ENCODE peak calls at places on chromosomes 11 and 22, in five cellular contexts. W, Y, R, I and M are unnamed samples.

GRCh38 chr11:121721961-121722360 is 269.2 kb upstream of the SORL1-AS1 start:
- DNase-seq in W (no peak), R (no peak), I (no peak), Y (no peak), M (no peak)

GRCh38 chr11:111001986-111002616 is 243.4 kb upstream of the POU2AF2 start:
- DNase-seq in R (peak; percentile 78), Y (no peak), I (no peak), W (peak; percentile 96), M (no peak)

GRCh38 chr11:62671272-62671603 is 235 bp upstream of the UQCC3 start:
- DNase-seq in R (no peak), Y (no peak), I (no peak), W (peak; percentile 70), M (no peak)

GRCh38 chr11:14386895-14387480 is 28.0 kb upstream of the RRAS2 start:
- DNase-seq in I (no peak), R (peak; percentile 83), W (peak; percentile 94), Y (no peak), M (no peak)

GRCh38 chr22:42169055-42169469 is 38.5 kb upstream of the CYP2D6 start:
- DNase-seq in R (peak; percentile 79), I (peak; percentile 72), Y (peak; percentile 70), W (peak; percentile 68), M (peak; percentile 56)

GRCh38 chr11:64285885-64286800 is 495 bp downstream of the GPR137 start:
- DNase-seq in W (peak; percentile 29), I (peak; percentile 75), Y (no peak), R (no peak), M (no peak)

GRCh38 chr11:74605403-74605802 is 13.0 kb downstream of the POLD3 start:
- DNase-seq in W (no peak), I (no peak), R (no peak), Y (no peak), M (no peak)

GRCh38 chr11:73203322-73203721 is 14.8 kb upstream of the P2RY2 start:
- DNase-seq in I (peak; percentile 11), R (no peak), W (no peak), Y (no peak), M (no peak)

GRCh38 chr11:23205156-23205871 is 345.0 kb upstream of the CCDC179 start:
- DNase-seq in R (peak; percentile 20), W (peak; percentile 29), I (no peak), Y (no peak), M (no peak)

GRCh38 chr11:46903846-46904245 is 14.5 kb downstream of the LRP4 start:
- DNase-seq in R (no peak), I (peak; percentile 29), W (no peak), Y (no peak), M (no peak)

GRCh38 chr11:76629853-76630599 is 40.5 kb downstream of the LRRC32 start:
- DNase-seq in I (peak; percentile 53), Y (no peak), W (peak; percentile 53), R (no peak), M (no peak)

GRCh38 chr11:114610984-114611944 is 15.7 kb upstream of the NXPE4 start:
- DNase-seq in Y (no peak), I (no peak), W (peak; percentile 50), R (peak; percentile 24), M (no peak)

GRCh38 chr11:111417766-111418435 is 38.8 kb upstream of the POU2AF1 start:
- DNase-seq in I (no peak), Y (no peak), W (peak; percentile 48), R (peak; percentile 96), M (no peak)

GRCh38 chr11:125214466-125215204 is 50.1 kb downstream of the PKNOX2 start:
- DNase-seq in Y (no peak), W (no peak), I (no peak), R (no peak), M (no peak)

GRCh38 chr11:94185387-94186084 is 56.9 kb downstream of the PANX1 start:
- DNase-seq in R (no peak), I (no peak), W (peak; percentile 76), Y (no peak), M (no peak)

GRCh38 chr11:58433638-58434203 is 5.8 kb upstream of the OR5B2 start:
- DNase-seq in R (no peak), W (no peak), Y (no peak), I (no peak), M (no peak)

GRCh38 chr11:27701262-27702105 is 1.2 kb upstream of the BDNF start:
- DNase-seq in W (peak; percentile 86), Y (no peak), I (peak; percentile 53), R (peak; percentile 82), M (no peak)

GRCh38 chr11:84522331-84522730 is 1104.8 kb downstream of the DLG2 start:
- DNase-seq in I (no peak), Y (no peak), W (peak; percentile 66), R (peak; percentile 1), M (no peak)

GRCh38 chr22:17896552-17896951 is 122.3 kb upstream of the BID start:
- DNase-seq in R (no peak), I (no peak), W (no peak), Y (no peak), M (no peak)

GRCh38 chr11:84673753-84674152 is 953.4 kb downstream of the DLG2 start:
- DNase-seq in Y (no peak), W (peak; percentile 42), I (no peak), R (peak; percentile 3), M (no peak)

GRCh38 chr11:58577441-58578135 is 1.3 kb upstream of the ZFP91 start:
- DNase-seq in I (peak; percentile 68), R (peak; percentile 99), Y (peak; percentile 76), W (peak; percentile 95), M (no peak)

GRCh38 chr11:65422633-65423515 is at the start of gene NEAT1:
- DNase-seq in Y (peak; percentile 81), W (peak; percentile 88), I (peak; percentile 100), R (peak; percentile 98), M (peak; percentile 70)

GRCh38 chr11:128839081-128839480 is 28.0 kb downstream of the KCNJ1 start:
- DNase-seq in W (no peak), Y (no peak), R (no peak), I (no peak), M (no peak)

GRCh38 chr22:48380016-48380665 is 1447.5 kb downstream of the BRD1 start:
- DNase-seq in Y (no peak), I (peak; percentile 37), W (no peak), R (no peak), M (no peak)

GRCh38 chr11:60977224-60977623 is 5.7 kb downstream of the CD6 start:
- DNase-seq in R (no peak), I (no peak), W (no peak), Y (no peak), M (no peak)

GRCh38 chr11:82845336-82846036 is 54.7 kb downstream of the PRCP start:
- DNase-seq in R (no peak), W (no peak), I (no peak), Y (no peak), M (no peak)

GRCh38 chr11:62124186-62125113 is 639 bp downstream of the INCENP start:
- DNase-seq in W (peak; percentile 77), I (peak; percentile 63), R (peak; percentile 61), Y (no peak), M (peak; percentile 32)

GRCh38 chr22:39738746-39739145 is 154.8 kb downstream of the ENTHD1 start:
- DNase-seq in Y (no peak), R (peak; percentile 31), I (no peak), W (peak; percentile 62), M (no peak)

GRCh38 chr11:103800406-103801114 is 235.9 kb upstream of the DDI1 start:
- DNase-seq in W (peak; percentile 35), I (no peak), Y (no peak), R (peak; percentile 18), M (no peak)

GRCh38 chr11:8081591-8082021 is 595 bp downstream of the TUB start:
- DNase-seq in R (peak; percentile 19), Y (no peak), I (peak; percentile 67), W (peak; percentile 69), M (no peak)

GRCh38 chr22:50544078-50544745 is 1.5 kb upstream of the KLHDC7B start:
- DNase-seq in R (peak; percentile 73), I (peak; percentile 91), W (peak; percentile 90), Y (peak; percentile 70), M (peak; percentile 82)

GRCh38 chr11:1761857-1762536 is 1.7 kb downstream of the CTSD start:
- DNase-seq in W (peak; percentile 42), R (no peak), I (no peak), Y (no peak), M (no peak)

GRCh38 chr11:113773092-113773415 is 438 bp downstream of the ZW10 start:
- DNase-seq in R (no peak), Y (no peak), I (no peak), W (peak; percentile 62), M (no peak)

GRCh38 chr11:104581246-104581980 is 316.8 kb downstream of the CASP12 start:
- DNase-seq in I (no peak), Y (no peak), W (no peak), R (no peak), M (no peak)

GRCh38 chr11:128530119-128531091 is 57.0 kb downstream of the ETS1 start:
- DNase-seq in I (no peak), Y (no peak), R (peak; percentile 82), W (peak; percentile 97), M (no peak)

GRCh38 chr11:122189259-122189658 is 73.2 kb upstream of the BLID start:
- DNase-seq in R (peak; percentile 93), I (no peak), W (peak; percentile 96), Y (no peak), M (peak; percentile 25)

DNA sequence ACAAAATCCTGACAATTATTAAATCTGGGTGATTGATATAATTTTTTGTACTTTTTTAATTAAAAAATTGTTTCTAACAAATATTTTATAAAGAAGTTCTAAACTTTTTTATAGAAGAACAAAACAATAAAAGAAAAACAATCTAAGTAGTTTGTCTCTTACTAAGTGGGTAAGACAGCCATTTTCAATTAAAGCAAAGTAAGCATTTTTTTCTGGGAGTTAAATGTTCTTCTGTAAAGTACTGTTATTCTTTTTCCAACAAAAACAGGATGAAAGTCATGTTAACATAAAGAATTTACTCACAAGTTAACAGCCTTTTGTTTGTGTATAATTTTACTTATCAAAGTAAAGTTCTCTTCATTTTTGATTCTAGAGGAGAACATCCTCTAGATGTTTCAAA is 1029.9 kb downstream of the JRKL start:
- DNase-seq in Y (no peak), I (no peak), R (no peak), W (no peak), M (no peak)
- H3K4me3 ChIP-seq in Y (no peak overlapping the region), I (no peak overlapping the region), R (no peak overlapping the region), W (no peak overlapping the region), M (no peak overlapping the region)

GRCh38 chr11:19237813-19238212 is 2.9 kb downstream of the E2F8 start:
- DNase-seq in I (no peak), R (no peak), Y (no peak), W (no peak), M (no peak)
- H3K27ac ChIP-seq in I (no peak overlapping the region), R (no peak overlapping the region), Y (no peak overlapping the region), W (no peak overlapping the region), M (no peak overlapping the region)

GRCh38 chr11:117874253-117874909 is 2.1 kb downstream of the FXYD6 start:
- DNase-seq in Y (no peak), R (no peak), W (no peak), I (no peak), M (no peak)
- H3K4me3 ChIP-seq in Y (no peak overlapping the region), R (no peak overlapping the region), W (no peak overlapping the region), I (no peak overlapping the region), M (no peak overlapping the region)

DNA sequence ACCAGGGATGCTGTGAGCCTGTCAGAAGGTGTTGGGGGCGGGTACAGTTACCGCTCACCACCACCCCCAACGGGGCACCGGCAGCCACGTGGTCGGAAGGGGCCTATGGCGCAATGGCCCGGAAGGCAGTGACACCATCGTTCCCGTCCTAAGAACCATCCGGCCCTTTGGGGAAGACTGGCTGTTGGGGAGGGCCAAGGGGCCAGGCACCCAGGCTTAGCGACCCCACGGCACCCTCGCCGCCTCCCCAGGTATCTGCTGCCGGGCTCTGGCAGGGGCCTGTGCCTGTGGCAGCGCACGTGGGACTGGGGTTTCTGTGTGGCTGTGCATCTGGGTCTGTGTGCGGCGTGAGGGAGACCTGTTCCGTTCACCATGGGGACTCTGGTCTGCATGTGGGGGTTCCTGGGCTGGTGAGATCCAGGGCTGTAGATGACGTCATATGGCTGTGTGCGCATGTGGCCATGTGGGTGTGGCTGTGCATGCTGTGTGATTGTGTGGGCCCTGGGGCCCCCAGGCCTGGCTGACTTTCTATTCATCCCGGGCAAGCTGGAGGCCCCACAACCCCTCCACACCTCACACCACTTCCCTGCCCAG is 703 bp downstream of the OSM start:
- DNase-seq in R (no peak), Y (peak; percentile 75), I (no peak), W (peak; percentile 46), M (no peak)
- H3K27ac ChIP-seq in R (no peak overlapping the region), Y (peak overlapping the region; percentile 97), I (peak overlapping the region; percentile 62), W (no peak overlapping the region), M (no peak overlapping the region)